ENCODE peak calls at places on chromosomes 16 and 17, in seven cellular contexts. I is K562, D is tibial nerve, F is H54, V is uterus, X is transverse colon, A is IMR-90. U is an unnamed sample.

GRCh38 chr17:46109603-46110189 is 83.5 kb downstream of the KANSL1 start:
- DNase-seq in I (no peak), D (no peak), F (no peak), V (no peak), X (no peak), A (no peak), U (no peak)

GRCh38 chr17:31431098-31431794 is 39.8 kb downstream of the RAB11FIP4 start:
- DNase-seq in I (no peak), D (no peak), F (no peak), V (no peak), X (no peak), A (no peak), U (no peak)

GRCh38 chr17:30244853-30245385 is 9.4 kb upstream of the SLC6A4 start:
- DNase-seq in I (no peak), D (no peak), F (peak), V (no peak), X (no peak), A (peak), U (no peak)

GRCh38 chr17:44990994-44991393 is 22.9 kb upstream of the C1QL1 start:
- DNase-seq in I (no peak), D (no peak), F (no peak), V (no peak), X (no peak), A (no peak), U (no peak)

GRCh38 chr17:83128306-83129240 is 49.2 kb downstream of the METRNL start:
- DNase-seq in I (no peak), D (no peak), F (no peak), V (no peak), X (no peak), A (no peak), U (no peak)

GRCh38 chr17:41539979-41540701 is 12.0 kb upstream of the KRT19 start:
- DNase-seq in I (no peak), D (no peak), F (no peak), V (no peak), X (no peak), A (no peak), U (no peak)

GRCh38 chr17:61511480-61512182 is 59.4 kb downstream of the TBX4 start:
- DNase-seq in I (no peak), D (no peak), F (no peak), V (no peak), X (no peak), A (no peak), U (no peak)

GRCh38 chr17:8121531-8122390 is 2.1 kb downstream of the HES7 start:
- DNase-seq in I (peak), D (peak), F (no peak), V (peak), X (peak), A (peak), U (peak)

GRCh38 chr17:63399856-63400255 is 46.2 kb downstream of the CYB561 start:
- DNase-seq in I (no peak), D (no peak), F (no peak), V (peak), X (peak), A (peak), U (no peak)

GRCh38 chr16:85923153-85924021 is 24.4 kb downstream of the IRF8 start:
- DNase-seq in I (no peak), D (peak), F (no peak), V (no peak), X (no peak), A (peak), U (no peak)
- TF ChIP-seq POLR2A in I (no peak), D (no peak), F (no peak), V (no peak), X (no peak), A (no peak), U (no peak)

GRCh38 chr17:4945944-4946280 is 2.4 kb downstream of the PFN1 start:
- DNase-seq in I (no peak), D (no peak), F (no peak), V (no peak), X (no peak), A (no peak), U (no peak)

GRCh38 chr17:4945176-4945943 is 3.0 kb downstream of the PFN1 start:
- DNase-seq in I (peak), D (peak), F (peak), V (peak), X (peak), A (peak), U (peak)

GRCh38 chr17:4944163-4944553 is 4.1 kb downstream of the RNF167 start:
- DNase-seq in I (no peak), D (no peak), F (no peak), V (no peak), X (peak), A (no peak), U (no peak)

GRCh38 chr17:4942760-4943508 is 2.9 kb downstream of the RNF167 start:
- DNase-seq in I (no peak), D (no peak), F (no peak), V (no peak), X (no peak), A (no peak), U (no peak)

DNA sequence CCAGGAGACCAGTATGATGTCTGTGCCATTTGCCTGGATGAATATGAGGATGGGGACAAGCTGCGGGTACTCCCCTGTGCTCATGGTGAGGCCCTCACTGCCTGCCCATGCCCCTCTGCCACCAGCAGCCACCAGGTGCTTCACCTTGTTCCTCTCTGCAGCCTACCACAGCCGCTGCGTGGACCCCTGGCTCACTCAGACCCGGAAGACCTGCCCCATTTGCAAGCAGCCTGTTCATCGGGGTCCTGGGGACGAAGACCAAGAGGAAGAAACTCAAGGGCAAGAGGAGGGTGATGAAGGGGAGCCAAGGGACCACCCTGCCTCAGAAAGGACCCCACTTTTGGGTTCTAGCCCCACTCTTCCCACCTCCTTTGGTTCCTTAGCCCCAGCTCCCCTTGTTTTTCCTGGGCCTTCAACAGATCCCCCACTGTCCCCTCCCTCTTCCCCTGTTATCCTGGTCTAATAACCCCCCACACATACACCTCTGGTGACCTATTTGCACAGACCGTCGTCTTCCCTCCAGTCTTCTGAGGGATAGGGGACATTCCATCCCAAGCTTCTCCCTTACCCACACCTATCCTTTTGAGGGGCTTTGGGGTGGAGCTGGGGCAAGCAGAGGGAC is 3.7 kb downstream of the PFN1 start:
- DNase-seq in I (no peak), D (no peak), F (no peak), V (no peak), X (no peak), A (no peak), U (no peak)
- TF ChIP-seq POLR2A in I (peak), D (no peak), F (no peak), V (no peak), X (no peak), A (peak), U (peak)

GRCh38 chr16:56212144-56212543 is 20.9 kb downstream of the GNAO1 start:
- DNase-seq in I (no peak), D (no peak), F (no peak), V (no peak), X (no peak), A (no peak), U (no peak)
- TF ChIP-seq POLR2A in I (no peak), D (no peak), F (no peak), V (no peak), X (no peak), A (no peak), U (no peak)

GRCh38 chr17:49748791-49749190 is 15.1 kb downstream of the FAM117A start:
- DNase-seq in I (no peak), D (no peak), F (no peak), V (no peak), X (peak), A (no peak), U (no peak)
- TF ChIP-seq POLR2A in I (no peak), D (no peak), F (no peak), V (no peak), X (no peak), A (no peak), U (no peak)

GRCh38 chr17:49904904-49905303 is 57.0 kb upstream of the TAC4 start:
- DNase-seq in I (no peak), D (no peak), F (no peak), V (no peak), X (no peak), A (no peak), U (no peak)
- TF ChIP-seq POLR2A in I (no peak), D (no peak), F (no peak), V (no peak), X (no peak), A (no peak), U (no peak)

U was measured in erythroblast.